ENCODE peak calls at places on chromosomes 4 and X, in five cellular contexts. N, U, C, T and E are unnamed samples.

GRCh38 chrX:149504226-149504914 is 736 bp downstream of the IDS start:
- DNase-seq in N (peak), U (no peak), C (peak), T (peak), E (peak)

GRCh38 chrX:118231464-118231863 is 114.4 kb upstream of the WDR44 start:
- DNase-seq in N (no peak), U (no peak), C (no peak), T (no peak), E (no peak)

GRCh38 chr4:111699163-111699562 is 446.1 kb upstream of the FAM241A start:
- DNase-seq in N (no peak), U (no peak), C (no peak), T (no peak), E (no peak)

GRCh38 chr4:37066149-37066548 is 178.4 kb upstream of the NWD2 start:
- DNase-seq in N (no peak), U (no peak), C (no peak), T (no peak), E (no peak)

GRCh38 chrX:134171661-134172587 is 65.1 kb upstream of the CCDC160 start:
- DNase-seq in N (peak), U (no peak), C (no peak), T (peak), E (no peak)

GRCh38 chrX:150370589-150371312 is 7.6 kb downstream of the MAMLD1 start:
- DNase-seq in N (no peak), U (no peak), C (no peak), T (no peak), E (no peak)

GRCh38 chrX:124228849-124229248 is 103.6 kb upstream of the TEX13D start:
- DNase-seq in N (peak), U (no peak), C (no peak), T (no peak), E (no peak)

GRCh38 chrX:15675490-15675921 is 10.9 kb upstream of the CLTRN start:
- DNase-seq in N (peak), U (peak), C (peak), T (peak), E (peak)

GRCh38 chr4:124454772-124455270 is 257.7 kb downstream of the ANKRD50 start:
- DNase-seq in N (no peak), U (no peak), C (no peak), T (no peak), E (no peak)